ENCODE peak calls at places on chromosomes 4 and X, in ten cellular contexts. P is omental fat pad, C is brain microvascular endothelial cell, D is lower lobe of right lung, G is WTC11, T is HL-60, W is kidney epithelial cell, E is AG10803, V is AG04450, A is tibial nerve. Z is an unnamed sample.

GRCh38 chrX:18877472-18877871 is 106.4 kb downstream of the PHKA2 start:
- DNase-seq in G (no peak), T (no peak), D (no peak), C (no peak), W (no peak), P (no peak), E (no peak), A (no peak), V (no peak), Z (no peak)

GRCh38 chrX:48715066-48715465 is 18.5 kb downstream of the SUV39H1 start:
- DNase-seq in W (no peak), G (no peak), E (peak), V (no peak), A (no peak), D (no peak), C (peak), T (no peak), P (no peak), Z (no peak)

GRCh38 chr4:40378619-40379018 is 43.5 kb downstream of the CHRNA9 start:
- DNase-seq in G (no peak), A (no peak), W (no peak), C (no peak), V (no peak), T (no peak), E (no peak), D (no peak), P (no peak), Z (no peak)

GRCh38 chr4:113872426-113873260 is 106.8 kb downstream of the ARSJ start:
- DNase-seq in A (no peak), D (no peak), V (no peak), P (no peak), G (no peak), C (no peak), T (no peak), E (peak), W (peak), Z (no peak)

GRCh38 chr4:40763228-40763716 is 13.5 kb downstream of the NSUN7 start:
- DNase-seq in W (peak), G (no peak), A (no peak), C (peak), T (no peak), D (no peak), P (no peak), V (peak), E (peak), Z (no peak)

GRCh38 chr4:138275946-138276621 is 33.9 kb upstream of the SLC7A11 start:
- DNase-seq in E (peak), P (no peak), V (peak), C (peak), D (no peak), W (peak), A (no peak), G (no peak), T (no peak), Z (peak)

GRCh38 chrX:39808471-39808917 is 289.3 kb downstream of the BCOR start:
- DNase-seq in V (no peak), T (no peak), A (peak), P (no peak), D (no peak), E (peak), C (peak), W (peak), G (no peak), Z (peak)

GRCh38 chrX:29225670-29226069 is 638.4 kb downstream of the IL1RAPL1 start:
- DNase-seq in D (no peak), C (peak), V (no peak), T (no peak), P (no peak), G (no peak), E (no peak), A (no peak), W (no peak), Z (no peak)

GRCh38 chrX:153775631-153776595 is 4.9 kb upstream of the SRPK3 start:
- DNase-seq in A (no peak), P (no peak), E (no peak), C (no peak), T (no peak), V (no peak), D (no peak), G (no peak), W (no peak), Z (no peak)

GRCh38 chrX:54937416-54937815 is 16.8 kb downstream of the TRO start:
- DNase-seq in A (no peak), P (no peak), W (no peak), G (no peak), D (no peak), E (no peak), V (no peak), C (no peak), T (no peak), Z (no peak)

GRCh38 chrX:120291211-120291610 is 20.1 kb downstream of the TMEM255A start:
- DNase-seq in W (no peak), C (no peak), P (no peak), E (no peak), T (no peak), G (no peak), A (no peak), V (no peak), D (no peak), Z (no peak)

GRCh38 chr4:73396993-73397972 is 6.8 kb upstream of the ALB start:
- DNase-seq in T (no peak), E (no peak), C (no peak), W (no peak), V (no peak), P (no peak), G (no peak), D (no peak), A (no peak), Z (no peak)

GRCh38 chrX:77009691-77010090 is 437.5 kb upstream of the FGF16 start:
- DNase-seq in P (no peak), V (no peak), E (peak), D (no peak), W (no peak), T (no peak), C (peak), G (no peak), A (no peak), Z (peak)

GRCh38 chr4:184253072-184253420 is 35.4 kb upstream of the ENPP6 start:
- DNase-seq in W (no peak), T (no peak), P (no peak), V (no peak), D (no peak), A (no peak), G (no peak), C (no peak), E (no peak), Z (no peak)

GRCh38 chrX:20461576-20461975 is 194.9 kb upstream of the RPS6KA3 start:
- DNase-seq in C (no peak), G (no peak), P (no peak), A (no peak), T (no peak), E (peak), W (peak), V (no peak), D (no peak), Z (peak)

GRCh38 chr4:25813705-25814104 is 49.1 kb downstream of the SEL1L3 start:
- DNase-seq in G (no peak), T (no peak), V (peak), A (peak), E (peak), P (no peak), D (no peak), W (peak), C (peak), Z (peak)

GRCh38 chrX:10282490-10282889 is 125.7 kb downstream of the CLCN4 start:
- DNase-seq in V (no peak), C (no peak), G (peak), A (no peak), T (no peak), D (no peak), W (no peak), P (no peak), E (no peak), Z (no peak)

GRCh38 chr4:92066485-92066884 is 237.3 kb upstream of the GRID2 start:
- DNase-seq in P (no peak), D (no peak), G (no peak), W (no peak), T (no peak), C (no peak), E (no peak), V (no peak), A (no peak), Z (no peak)

GRCh38 chr4:95506264-95506663 is 42.5 kb downstream of the UNC5C start:
- DNase-seq in A (no peak), V (no peak), W (peak), D (no peak), G (no peak), E (no peak), P (no peak), T (no peak), C (peak), Z (peak)

GRCh38 chr4:2650276-2650675 is 105.9 kb downstream of the TNIP2 start:
- DNase-seq in E (no peak), G (no peak), P (no peak), V (no peak), C (no peak), W (no peak), D (peak), T (no peak), A (no peak), Z (no peak)

GRCh38 chrX:14801136-14801535 is 71.7 kb downstream of the FANCB start:
- DNase-seq in T (no peak), C (no peak), A (no peak), G (no peak), E (peak), V (no peak), P (no peak), W (no peak), D (no peak), Z (peak)

GRCh38 chrX:130184857-130185256 is 13.1 kb downstream of the RAB33A start:
- DNase-seq in V (no peak), E (no peak), P (no peak), A (no peak), T (no peak), D (no peak), W (no peak), C (no peak), G (no peak), Z (no peak)

GRCh38 chrX:115898382-115899001 is 272.1 kb upstream of the AGTR2 start:
- DNase-seq in W (no peak), A (no peak), D (no peak), G (no peak), C (no peak), P (peak), V (no peak), E (no peak), T (no peak), Z (no peak)

GRCh38 chr4:114400531-114400930 is 198.1 kb upstream of the UGT8 start:
- DNase-seq in A (no peak), D (no peak), C (no peak), E (no peak), P (no peak), V (no peak), T (no peak), W (peak), G (no peak), Z (no peak)

GRCh38 chr4:127179451-127180087 is 453.2 kb upstream of the INTU start:
- DNase-seq in V (no peak), P (no peak), A (no peak), D (no peak), G (no peak), W (no peak), E (no peak), C (no peak), T (no peak), Z (no peak)

GRCh38 chr4:24729041-24729730 is 66.2 kb upstream of the SOD3 start:
- DNase-seq in T (no peak), E (peak), D (no peak), W (no peak), C (no peak), P (no peak), G (no peak), A (no peak), V (no peak), Z (no peak)

GRCh38 chrX:41923925-41924693 is 755 bp upstream of the CASK start:
- DNase-seq in W (no peak), V (no peak), C (peak), T (no peak), P (no peak), E (peak), G (no peak), D (peak), A (peak), Z (no peak)

GRCh38 chr4:139153411-139154133 is 23.4 kb downstream of the ELF2 start:
- DNase-seq in P (no peak), D (no peak), T (no peak), A (no peak), V (no peak), C (no peak), E (peak), W (no peak), G (no peak), Z (no peak)

GRCh38 chr4:8205749-8206611 is 6.9 kb downstream of the SH3TC1 start:
- DNase-seq in G (no peak), T (peak), D (no peak), P (no peak), W (no peak), E (no peak), C (no peak), V (no peak), A (no peak), Z (no peak)

GRCh38 chr4:6986067-6986780 is 56.9 kb upstream of the TADA2B start:
- DNase-seq in G (no peak), V (peak), A (peak), C (peak), T (peak), W (no peak), P (no peak), E (peak), D (peak), Z (peak)

GRCh38 chrX:13506574-13506973 is 62.8 kb upstream of the EGFL6 start:
- DNase-seq in E (peak), A (no peak), W (no peak), P (no peak), G (peak), D (peak), V (peak), C (peak), T (no peak), Z (peak)

GRCh38 chr4:151408630-151409469 is at the start of gene FHIP1A:
- DNase-seq in E (peak), V (peak), G (peak), W (no peak), T (peak), C (peak), D (peak), A (peak), P (peak), Z (peak)

DNA sequence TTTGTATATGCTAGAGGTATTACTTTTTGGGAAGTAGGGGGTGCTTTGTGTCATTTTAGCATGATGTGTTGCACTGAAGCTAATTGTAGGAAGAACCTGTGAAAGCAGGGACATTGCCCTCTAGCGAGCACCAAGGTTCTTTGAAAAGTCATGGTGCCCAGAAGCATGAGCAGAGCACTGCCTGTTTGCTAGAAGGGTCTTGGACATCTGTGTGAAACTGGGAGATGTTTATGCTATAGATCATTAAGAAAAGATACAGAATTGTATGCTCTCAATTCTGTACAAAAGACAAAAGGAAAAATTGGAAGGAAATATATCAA is 14.7 kb downstream of the GRPR start:
- DNase-seq in W (no peak), V (no peak), T (no peak), E (no peak), A (no peak), G (no peak), P (no peak), C (no peak), D (no peak), Z (no peak)
- TF ChIP-seq CTCF in W (peak), V (no peak), T (peak), E (no peak), A (no peak), G (no peak), P (no peak), C (peak), D (no peak), Z (no peak)

GRCh38 chr4:79977131-79977840 is 95.7 kb downstream of the ANTXR2 start:
- DNase-seq in T (no peak), A (no peak), P (no peak), W (no peak), D (no peak), C (no peak), V (no peak), E (no peak), G (no peak), Z (no peak)

GRCh38 chr4:79983431-79983830 is 89.6 kb downstream of the ANTXR2 start:
- DNase-seq in V (no peak), E (no peak), P (no peak), A (no peak), C (no peak), T (no peak), D (no peak), W (no peak), G (no peak), Z (no peak)

GRCh38 chr4:79982587-79983327 is 90.3 kb downstream of the ANTXR2 start:
- DNase-seq in G (no peak), A (no peak), T (no peak), E (peak), W (no peak), C (no peak), V (no peak), D (no peak), P (no peak), Z (no peak)

DNA sequence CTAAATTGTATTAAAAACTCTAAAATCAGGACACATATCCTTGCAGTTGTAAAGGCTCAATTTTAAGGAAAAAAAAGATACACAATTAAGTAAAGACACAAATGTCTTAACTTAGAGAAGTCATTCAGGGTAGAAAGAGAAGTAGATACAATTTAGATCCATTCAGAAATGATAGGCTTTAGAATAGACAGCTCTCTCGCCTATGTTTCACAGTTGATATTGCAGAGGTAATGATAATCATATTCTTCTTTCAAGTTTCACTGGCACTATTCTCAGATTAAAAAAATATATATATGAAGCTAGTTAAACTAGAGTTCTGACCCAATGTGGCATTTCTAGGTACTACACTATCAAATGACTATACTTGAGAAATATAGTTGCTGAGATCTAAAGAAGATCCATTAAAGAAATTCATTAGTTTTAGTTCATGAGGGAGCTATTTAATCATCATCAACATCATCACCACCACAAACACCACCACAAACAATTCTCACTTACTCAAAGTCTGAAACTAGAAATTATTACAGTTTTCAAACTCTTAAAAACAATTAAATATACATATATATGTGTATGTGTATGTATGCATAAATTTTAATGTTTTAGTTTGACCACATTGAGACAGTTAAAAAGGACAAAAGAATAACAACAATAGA is 93.1 kb downstream of the ANTXR2 start:
- DNase-seq in P (no peak), V (no peak), D (no peak), E (no peak), G (no peak), W (no peak), T (no peak), A (no peak), C (no peak), Z (no peak)
- TF ChIP-seq CTCF in P (no peak), V (no peak), D (no peak), E (no peak), G (no peak), W (no peak), T (no peak), A (no peak), C (no peak), Z (no peak)

DNA sequence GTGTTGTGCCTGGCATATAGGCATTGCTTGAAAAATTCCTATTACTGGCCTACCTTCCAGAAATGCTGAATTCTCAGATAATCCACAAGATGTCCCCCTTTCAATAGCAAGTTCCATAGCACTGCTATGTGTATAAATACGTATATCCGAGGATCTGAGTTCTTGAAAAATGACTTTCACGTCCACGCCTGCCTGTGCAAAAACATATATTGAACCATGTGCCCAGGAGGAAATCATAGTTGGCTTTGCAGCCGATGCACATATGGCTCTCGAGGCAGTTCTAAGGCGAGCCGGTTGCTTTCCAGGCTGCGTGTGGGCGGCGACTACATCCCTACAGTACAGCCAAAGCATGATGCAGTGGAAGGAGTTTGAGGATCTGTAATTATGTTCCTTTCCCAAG is 55.4 kb upstream of the ESX1 start:
- DNase-seq in A (no peak), V (no peak), D (no peak), E (peak), W (no peak), P (no peak), C (peak), G (no peak), T (no peak), Z (no peak)
- TF ChIP-seq CTCF in A (no peak), V (peak), D (no peak), E (peak), W (peak), P (no peak), C (peak), G (no peak), T (no peak), Z (peak)

DNA sequence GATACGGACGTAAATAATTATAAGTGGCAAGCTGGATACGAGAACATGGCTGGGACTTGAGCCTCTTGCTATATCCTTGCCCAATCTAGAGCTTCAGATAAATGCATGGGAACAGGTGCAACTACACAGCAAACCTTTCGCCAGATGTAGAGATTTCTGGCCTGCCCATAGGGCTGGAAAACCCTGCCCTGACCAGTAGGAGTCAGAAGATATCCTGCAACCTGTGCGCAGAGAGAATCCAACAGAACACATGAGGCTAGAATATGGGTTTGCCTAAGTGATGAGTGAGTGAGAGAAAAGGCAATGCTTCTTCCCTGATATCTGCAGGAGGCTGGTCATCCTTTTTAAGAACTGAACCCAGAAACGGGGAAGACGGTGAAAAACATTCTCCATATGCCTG is 805.3 kb upstream of the TENM3 start:
- DNase-seq in P (no peak), G (no peak), T (no peak), E (no peak), D (no peak), C (no peak), V (no peak), A (no peak), W (no peak), Z (no peak)
- TF ChIP-seq CTCF in P (no peak), G (no peak), T (no peak), E (no peak), D (no peak), C (no peak), V (no peak), A (no peak), W (no peak), Z (no peak)

GRCh38 chrX:5117816-5118215 is 1110.9 kb downstream of the NLGN4X start:
- DNase-seq in D (no peak), P (no peak), A (no peak), T (no peak), E (no peak), W (no peak), C (no peak), V (no peak), G (no peak), Z (no peak)

DNA sequence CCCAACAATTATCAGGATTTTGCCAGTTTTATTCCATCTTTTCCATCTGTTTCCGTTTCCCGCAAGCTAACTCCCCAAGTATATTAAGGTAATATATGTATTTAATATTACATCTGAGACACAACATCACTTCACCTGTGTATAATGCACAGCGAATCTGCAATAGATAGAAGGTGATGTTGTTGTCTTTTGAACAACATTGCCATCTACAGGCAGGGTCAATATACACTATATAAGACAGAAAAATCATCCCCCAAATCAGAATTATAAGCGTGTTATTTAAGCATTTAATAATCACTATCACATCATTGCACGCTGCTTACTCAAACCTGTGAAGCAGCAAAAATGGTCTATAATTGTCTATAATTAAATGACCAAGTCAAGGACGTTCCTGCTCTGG is 1115.5 kb downstream of the NLGN4X start:
- DNase-seq in C (no peak), V (no peak), A (no peak), W (no peak), T (no peak), G (no peak), D (no peak), E (no peak), P (no peak), Z (peak)
- TF ChIP-seq CTCF in C (no peak), V (no peak), A (no peak), W (peak), T (no peak), G (no peak), D (peak), E (no peak), P (no peak), Z (peak)

Z was measured in astrocyte of the cerebellum.